ENCODE peak calls at places on chromosomes 2 and 18, in four cellular contexts. V is activated CD4-positive, alpha-beta T cell treated with anti-CD3 and anti-CD28 coated beads, Interleukin-2, amount 10 ng/mL, durations not matched to agents 24 days and 14 days; N is AG08395; I is nephron progenitor cell. T is an unnamed sample.

GRCh38 chr2:37689751-37690150 is 18.3 kb upstream of the CDC42EP3 start:
- DNase-seq in V (no peak), N (no peak), I (no peak), T (no peak)

GRCh38 chr2:19911799-19912509 is 10.2 kb upstream of the TTC32 start:
- DNase-seq in V (peak), N (peak), I (no peak), T (no peak)

GRCh38 chr18:58287626-58288289 is 243.7 kb downstream of the NEDD4L start:
- DNase-seq in V (no peak), N (no peak), I (no peak), T (no peak)

GRCh38 chr2:557635-558301 is 119.4 kb downstream of the TMEM18 start:
- DNase-seq in V (no peak), N (no peak), I (no peak), T (no peak)

GRCh38 chr18:33326975-33327374 is 113.5 kb downstream of the CCDC178 start:
- DNase-seq in V (no peak), N (no peak), I (no peak), T (no peak)

GRCh38 chr2:144801766-144802165 is 281.8 kb upstream of the ZEB2 start:
- DNase-seq in V (no peak), N (peak), I (no peak), T (no peak)

GRCh38 chr2:218927876-218928275 is 31.6 kb upstream of the CDK5R2 start:
- DNase-seq in V (no peak), N (no peak), I (no peak), T (no peak)

GRCh38 chr2:75311993-75312392 is 112.7 kb upstream of the TACR1 start:
- DNase-seq in V (no peak), N (no peak), I (no peak), T (no peak)

GRCh38 chr2:35822716-35823115 is 532.9 kb upstream of the CRIM1 start:
- DNase-seq in V (no peak), N (no peak), I (no peak), T (no peak)

GRCh38 chr2:54839526-54840255 is 116.2 kb downstream of the EML6 start:
- DNase-seq in V (no peak), N (no peak), I (no peak), T (no peak)